ENCODE peak calls at places on chromosomes 7 and 10, in six cellular contexts. One of them, this sample, is unnamed.

GRCh38 chr7:50658696-50659095 is 93.5 kb upstream of the DDC start:
- DNase-seq in neuronal stem cell: no peak
- DNase-seq in H1: no peak
- DNase-seq in H9: no peak
- DNase-seq in mesenchymal stem cell: no peak
- DNase-seq in IMR-90: no peak
- DNase-seq in this sample: no peak

GRCh38 chr7:45627691-45628456 is 53.7 kb downstream of the ADCY1 start:
- DNase-seq in H1: no peak
- DNase-seq in H9: no peak
- DNase-seq in IMR-90: no peak
- DNase-seq in mesenchymal stem cell: no peak
- DNase-seq in neuronal stem cell: no peak
- DNase-seq in this sample: no peak

GRCh38 chr7:130349911-130350782 is 5.5 kb downstream of the CPA5 start:
- DNase-seq in IMR-90: peak
- DNase-seq in neuronal stem cell: no peak
- DNase-seq in mesenchymal stem cell: peak
- DNase-seq in H9: no peak
- DNase-seq in H1: no peak
- DNase-seq in this sample: peak

GRCh38 chr10:90138844-90139243 is 437.5 kb downstream of the KIF20B start:
- DNase-seq in mesenchymal stem cell: peak
- DNase-seq in IMR-90: no peak
- DNase-seq in neuronal stem cell: no peak
- DNase-seq in H1: no peak
- DNase-seq in H9: no peak
- DNase-seq in this sample: peak

GRCh38 chr10:108784534-108784933 is 1138.8 kb downstream of the XPNPEP1 start:
- DNase-seq in neuronal stem cell: no peak
- DNase-seq in H1: no peak
- DNase-seq in IMR-90: no peak
- DNase-seq in H9: no peak
- DNase-seq in mesenchymal stem cell: no peak
- DNase-seq in this sample: no peak

GRCh38 chr10:78973901-78974408 is 94.8 kb upstream of the ZMIZ1 start:
- DNase-seq in IMR-90: peak
- DNase-seq in neuronal stem cell: peak
- DNase-seq in mesenchymal stem cell: no peak
- DNase-seq in H1: peak
- DNase-seq in H9: peak
- DNase-seq in this sample: peak

GRCh38 chr10:1205450-1206030 is 149.4 kb downstream of the WDR37 start:
- DNase-seq in neuronal stem cell: no peak
- DNase-seq in mesenchymal stem cell: no peak
- DNase-seq in H9: peak
- DNase-seq in H1: no peak
- DNase-seq in IMR-90: no peak
- DNase-seq in this sample: no peak

GRCh38 chr7:137965942-137966624 is 35.8 kb downstream of the CREB3L2 start:
- DNase-seq in H1: no peak
- DNase-seq in IMR-90: no peak
- DNase-seq in H9: no peak
- DNase-seq in mesenchymal stem cell: no peak
- DNase-seq in neuronal stem cell: no peak
- DNase-seq in this sample: no peak

GRCh38 chr7:30206466-30206865 is 71.7 kb downstream of the MTURN start:
- DNase-seq in H9: no peak
- DNase-seq in H1: no peak
- DNase-seq in IMR-90: peak
- DNase-seq in mesenchymal stem cell: no peak
- DNase-seq in neuronal stem cell: peak
- DNase-seq in this sample: peak

GRCh38 chr7:95686109-95686508 is 86.2 kb upstream of the DYNC1I1 start:
- DNase-seq in neuronal stem cell: peak
- DNase-seq in H1: no peak
- DNase-seq in IMR-90: peak
- DNase-seq in H9: peak
- DNase-seq in mesenchymal stem cell: peak
- DNase-seq in this sample: peak

GRCh38 chr7:47378728-47379395 is 203.0 kb downstream of the TNS3 start:
- DNase-seq in IMR-90: no peak
- DNase-seq in neuronal stem cell: no peak
- DNase-seq in H9: no peak
- DNase-seq in mesenchymal stem cell: no peak
- DNase-seq in H1: no peak
- DNase-seq in this sample: no peak

GRCh38 chr7:83739527-83739926 is 90.6 kb upstream of the SEMA3E start:
- DNase-seq in H9: no peak
- DNase-seq in neuronal stem cell: no peak
- DNase-seq in H1: no peak
- DNase-seq in IMR-90: no peak
- DNase-seq in mesenchymal stem cell: no peak
- DNase-seq in this sample: no peak

GRCh38 chr7:93717217-93717900 is 142.8 kb upstream of the CALCR start:
- DNase-seq in IMR-90: no peak
- DNase-seq in mesenchymal stem cell: peak
- DNase-seq in H9: no peak
- DNase-seq in neuronal stem cell: no peak
- DNase-seq in H1: no peak
- DNase-seq in this sample: no peak

GRCh38 chr7:55244346-55244745 is 120.8 kb upstream of the LANCL2 start:
- DNase-seq in mesenchymal stem cell: peak
- DNase-seq in H9: no peak
- DNase-seq in IMR-90: peak
- DNase-seq in neuronal stem cell: no peak
- DNase-seq in H1: no peak
- DNase-seq in this sample: no peak

GRCh38 chr10:43219848-43220247 is 47.0 kb downstream of the RASGEF1A start:
- DNase-seq in neuronal stem cell: no peak
- DNase-seq in H1: no peak
- DNase-seq in mesenchymal stem cell: no peak
- DNase-seq in H9: no peak
- DNase-seq in IMR-90: no peak
- DNase-seq in this sample: no peak
- H2BK15ac ChIP-seq in neuronal stem cell: no peak
- H2BK15ac ChIP-seq in H1: peak
- H2BK15ac ChIP-seq in mesenchymal stem cell: no peak
- H2BK15ac ChIP-seq in H9: no peak
- H2BK15ac ChIP-seq in IMR-90: no peak
- H2BK15ac ChIP-seq in this sample: no peak

GRCh38 chr10:68231916-68232315 is at the start of gene ATOH7:
- DNase-seq in H9: peak
- DNase-seq in IMR-90: peak
- DNase-seq in neuronal stem cell: no peak
- DNase-seq in mesenchymal stem cell: no peak
- DNase-seq in H1: peak
- DNase-seq in this sample: peak
- H3K4me2 ChIP-seq in H9: peak
- H3K4me2 ChIP-seq in IMR-90: peak
- H3K4me2 ChIP-seq in neuronal stem cell: peak
- H3K4me2 ChIP-seq in mesenchymal stem cell: peak
- H3K4me2 ChIP-seq in H1: peak
- H3K4me2 ChIP-seq in this sample: peak

DNA sequence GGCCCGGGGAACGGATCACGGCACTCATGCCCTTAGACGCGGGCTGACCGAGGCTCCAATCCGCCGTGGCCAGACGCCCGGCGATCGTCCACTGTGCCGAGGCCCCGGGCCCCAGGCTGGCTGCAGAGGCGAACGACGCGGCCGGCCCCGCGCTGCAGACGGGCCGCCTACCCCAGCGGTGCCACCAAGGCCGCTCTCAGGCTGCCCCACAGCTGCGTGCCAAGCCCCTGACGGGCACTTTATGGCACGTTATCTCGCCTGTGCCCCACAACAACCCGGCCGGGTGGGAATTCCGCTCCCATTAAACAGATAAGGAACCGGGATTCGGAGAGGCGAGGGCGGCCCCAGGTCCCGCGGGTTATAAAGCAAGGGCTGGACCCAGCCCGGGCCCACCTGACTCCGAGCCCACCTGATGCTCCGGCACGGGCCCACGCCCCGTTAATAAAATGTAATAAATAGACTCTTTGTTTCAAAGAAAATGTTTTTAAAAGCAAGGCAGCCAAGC is 79.6 kb downstream of the FOXL3 start:
- DNase-seq in H1: no peak
- DNase-seq in IMR-90: no peak
- DNase-seq in mesenchymal stem cell: no peak
- DNase-seq in H9: no peak
- DNase-seq in neuronal stem cell: no peak
- DNase-seq in this sample: no peak
- H2BK15ac ChIP-seq in H1: no peak
- H2BK15ac ChIP-seq in IMR-90: no peak
- H2BK15ac ChIP-seq in mesenchymal stem cell: no peak
- H2BK15ac ChIP-seq in H9: no peak
- H2BK15ac ChIP-seq in neuronal stem cell: peak
- H2BK15ac ChIP-seq in this sample: no peak

DNA sequence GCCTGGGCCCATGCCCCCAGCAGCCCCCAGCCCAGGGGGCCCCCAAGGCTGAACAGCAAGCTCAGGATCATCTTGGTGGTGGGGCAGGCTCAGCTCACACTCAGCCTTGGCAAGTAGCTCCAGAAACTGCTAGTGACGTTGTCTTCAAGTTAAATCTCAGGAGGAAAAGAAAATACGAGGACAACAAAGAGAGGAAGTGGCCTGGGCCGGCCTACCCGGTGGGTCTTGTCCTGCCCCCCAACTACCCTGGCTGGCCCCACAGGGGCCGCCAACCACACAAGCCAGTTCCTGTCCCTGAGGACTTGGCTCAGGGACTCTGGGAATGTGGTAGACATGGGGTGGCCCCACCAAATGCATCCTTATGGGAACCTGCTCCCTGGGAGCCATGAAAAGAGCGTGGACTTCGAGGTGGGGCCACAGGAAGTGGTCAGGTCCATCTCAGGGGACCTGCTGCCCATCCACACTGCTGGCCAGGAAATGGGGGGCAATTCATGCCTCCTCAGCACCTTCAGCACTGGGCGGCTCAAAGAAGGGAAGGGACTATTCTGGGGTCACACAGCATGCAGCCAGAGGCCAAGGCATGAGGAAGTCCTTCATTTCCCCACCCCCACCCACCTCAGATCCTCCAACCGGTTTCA is at the start of gene MMRN2:
- DNase-seq in IMR-90: no peak
- DNase-seq in neuronal stem cell: no peak
- DNase-seq in H1: no peak
- DNase-seq in mesenchymal stem cell: no peak
- DNase-seq in H9: peak
- DNase-seq in this sample: no peak
- H3K4me2 ChIP-seq in IMR-90: no peak
- H3K4me2 ChIP-seq in neuronal stem cell: no peak
- H3K4me2 ChIP-seq in H1: no peak
- H3K4me2 ChIP-seq in mesenchymal stem cell: no peak
- H3K4me2 ChIP-seq in H9: no peak
- H3K4me2 ChIP-seq in this sample: no peak

GRCh38 chr10:104038958-104039752 is 46.5 kb downstream of the COL17A1 start:
- DNase-seq in H9: no peak
- DNase-seq in IMR-90: no peak
- DNase-seq in mesenchymal stem cell: no peak
- DNase-seq in neuronal stem cell: no peak
- DNase-seq in H1: no peak
- DNase-seq in this sample: no peak

GRCh38 chr10:104041891-104042535 is 43.7 kb downstream of the COL17A1 start:
- DNase-seq in H9: peak
- DNase-seq in H1: no peak
- DNase-seq in IMR-90: no peak
- DNase-seq in mesenchymal stem cell: no peak
- DNase-seq in neuronal stem cell: no peak
- DNase-seq in this sample: no peak

GRCh38 chr10:104043185-104043830 is 42.4 kb downstream of the COL17A1 start:
- DNase-seq in neuronal stem cell: no peak
- DNase-seq in H1: no peak
- DNase-seq in IMR-90: no peak
- DNase-seq in H9: peak
- DNase-seq in mesenchymal stem cell: no peak
- DNase-seq in this sample: no peak

GRCh38 chr10:104040382-104040781 is 45.3 kb downstream of the COL17A1 start:
- DNase-seq in neuronal stem cell: no peak
- DNase-seq in mesenchymal stem cell: no peak
- DNase-seq in IMR-90: no peak
- DNase-seq in H9: peak
- DNase-seq in H1: no peak
- DNase-seq in this sample: no peak

DNA sequence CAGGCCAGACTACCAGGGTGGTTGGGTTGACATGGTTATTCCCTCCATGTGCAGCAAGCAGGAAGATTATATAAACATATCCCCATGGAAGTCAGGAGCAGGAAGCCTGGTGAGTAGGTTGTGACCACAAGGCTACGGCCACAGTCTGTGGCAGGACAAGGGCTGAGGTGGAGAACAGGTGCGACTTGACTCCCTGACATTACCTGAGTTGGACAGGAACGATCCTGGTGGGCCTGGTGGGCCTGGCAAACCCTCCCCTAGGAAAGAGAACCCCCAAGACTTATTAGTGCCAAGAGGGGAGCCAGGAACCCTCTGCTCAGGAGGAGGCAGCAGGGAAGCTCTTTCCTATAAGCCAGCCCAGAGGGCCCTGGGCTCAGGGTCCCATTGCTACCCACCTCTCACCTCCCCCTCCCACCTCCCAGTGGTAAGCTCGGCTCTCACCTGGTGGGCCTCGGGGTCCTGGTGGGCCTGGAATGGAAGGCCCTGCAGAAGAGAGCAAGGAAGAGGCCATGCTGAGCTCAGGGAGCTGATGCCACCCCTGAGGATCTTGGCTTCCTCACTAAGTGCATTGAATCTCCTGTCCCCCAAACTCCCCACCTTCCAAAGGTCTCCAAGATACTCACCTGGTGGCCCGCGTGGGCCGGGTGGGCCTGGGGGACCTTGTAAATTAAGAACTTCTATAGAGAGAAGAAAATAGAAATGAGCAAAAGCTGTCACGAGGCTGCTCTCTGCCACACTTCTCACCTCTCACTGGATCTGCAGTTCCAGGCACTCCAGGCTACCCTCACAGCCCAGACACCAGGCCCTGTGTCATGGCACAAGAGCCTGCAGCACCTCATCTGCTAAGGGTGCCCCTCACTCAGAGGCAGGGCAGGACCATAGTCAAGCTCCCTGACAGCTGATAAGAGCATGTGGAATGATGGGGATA is 44.6 kb downstream of the COL17A1 start:
- DNase-seq in H9: peak
- DNase-seq in H1: no peak
- DNase-seq in neuronal stem cell: no peak
- DNase-seq in mesenchymal stem cell: no peak
- DNase-seq in IMR-90: no peak
- DNase-seq in this sample: no peak
- H2BK15ac ChIP-seq in H9: no peak
- H2BK15ac ChIP-seq in H1: no peak
- H2BK15ac ChIP-seq in neuronal stem cell: no peak
- H2BK15ac ChIP-seq in mesenchymal stem cell: no peak
- H2BK15ac ChIP-seq in IMR-90: no peak
- H2BK15ac ChIP-seq in this sample: no peak

GRCh38 chr7:26375604-26376207 is 84.0 kb downstream of the SNX10 start:
- DNase-seq in mesenchymal stem cell: no peak
- DNase-seq in IMR-90: no peak
- DNase-seq in H9: no peak
- DNase-seq in H1: no peak
- DNase-seq in neuronal stem cell: peak
- DNase-seq in this sample: peak
- H3K4me2 ChIP-seq in mesenchymal stem cell: peak
- H3K4me2 ChIP-seq in IMR-90: no peak
- H3K4me2 ChIP-seq in H9: peak
- H3K4me2 ChIP-seq in H1: peak
- H3K4me2 ChIP-seq in neuronal stem cell: peak
- H3K4me2 ChIP-seq in this sample: peak

GRCh38 chr7:12714436-12714737 is 27.0 kb downstream of the ARL4A start:
- DNase-seq in neuronal stem cell: no peak
- DNase-seq in IMR-90: no peak
- DNase-seq in H1: no peak
- DNase-seq in mesenchymal stem cell: no peak
- DNase-seq in H9: no peak
- DNase-seq in this sample: no peak
- H2BK15ac ChIP-seq in neuronal stem cell: no peak
- H2BK15ac ChIP-seq in IMR-90: no peak
- H2BK15ac ChIP-seq in H1: no peak
- H2BK15ac ChIP-seq in mesenchymal stem cell: no peak
- H2BK15ac ChIP-seq in H9: no peak
- H2BK15ac ChIP-seq in this sample: no peak